ENCODE peak calls at places on chromosomes 2 and 18, in seven cellular contexts. One of them, this sample, is unnamed.

GRCh38 chr2:238224636-238225035 is 15.2 kb downstream of the HES6 start:
- DNase-seq in activated CD8-positive, alpha-beta memory T cell treated with anti-CD3 and anti-CD28 coated beads for 24 hours: no peak
- DNase-seq in NAMALWA: no peak
- DNase-seq in T1000: no peak
- DNase-seq in tibial artery: no peak
- DNase-seq in astrocyte of the spinal cord: no peak
- DNase-seq in HFF-Myc: no peak
- DNase-seq in this sample: no peak

GRCh38 chr18:3211236-3211992 is 8.4 kb downstream of the MYOM1 start:
- DNase-seq in activated CD8-positive, alpha-beta memory T cell treated with anti-CD3 and anti-CD28 coated beads for 24 hours: no peak
- DNase-seq in NAMALWA: no peak
- DNase-seq in T1000: no peak
- DNase-seq in tibial artery: no peak
- DNase-seq in astrocyte of the spinal cord: peak
- DNase-seq in HFF-Myc: no peak
- DNase-seq in this sample: no peak

GRCh38 chr2:105576440-105577241 is 168.1 kb upstream of the NCK2 start:
- DNase-seq in activated CD8-positive, alpha-beta memory T cell treated with anti-CD3 and anti-CD28 coated beads for 24 hours: peak
- DNase-seq in NAMALWA: peak
- DNase-seq in T1000: peak
- DNase-seq in tibial artery: no peak
- DNase-seq in astrocyte of the spinal cord: peak
- DNase-seq in HFF-Myc: no peak
- DNase-seq in this sample: peak

GRCh38 chr2:226320073-226320948 is 479.3 kb downstream of the IRS1 start:
- DNase-seq in activated CD8-positive, alpha-beta memory T cell treated with anti-CD3 and anti-CD28 coated beads for 24 hours: no peak
- DNase-seq in NAMALWA: no peak
- DNase-seq in T1000: no peak
- DNase-seq in tibial artery: no peak
- DNase-seq in astrocyte of the spinal cord: no peak
- DNase-seq in HFF-Myc: no peak
- DNase-seq in this sample: no peak

GRCh38 chr2:3639015-3639630 is 18.9 kb upstream of the ALLC start:
- DNase-seq in activated CD8-positive, alpha-beta memory T cell treated with anti-CD3 and anti-CD28 coated beads for 24 hours: no peak
- DNase-seq in NAMALWA: no peak
- DNase-seq in T1000: no peak
- DNase-seq in tibial artery: peak
- DNase-seq in astrocyte of the spinal cord: no peak
- DNase-seq in HFF-Myc: no peak
- DNase-seq in this sample: no peak

GRCh38 chr2:67802296-67802695 is 260.5 kb downstream of the C1D start:
- DNase-seq in activated CD8-positive, alpha-beta memory T cell treated with anti-CD3 and anti-CD28 coated beads for 24 hours: no peak
- DNase-seq in NAMALWA: no peak
- DNase-seq in T1000: no peak
- DNase-seq in tibial artery: no peak
- DNase-seq in astrocyte of the spinal cord: no peak
- DNase-seq in HFF-Myc: no peak
- DNase-seq in this sample: no peak

GRCh38 chr2:60299179-60299578 is 254.3 kb downstream of the BCL11A start:
- DNase-seq in activated CD8-positive, alpha-beta memory T cell treated with anti-CD3 and anti-CD28 coated beads for 24 hours: no peak
- DNase-seq in NAMALWA: no peak
- DNase-seq in T1000: no peak
- DNase-seq in tibial artery: no peak
- DNase-seq in astrocyte of the spinal cord: no peak
- DNase-seq in HFF-Myc: no peak
- DNase-seq in this sample: no peak

GRCh38 chr2:72828840-72829507 is 3.1 kb upstream of the EXOC6B start:
- DNase-seq in activated CD8-positive, alpha-beta memory T cell treated with anti-CD3 and anti-CD28 coated beads for 24 hours: no peak
- DNase-seq in NAMALWA: no peak
- DNase-seq in T1000: no peak
- DNase-seq in tibial artery: no peak
- DNase-seq in astrocyte of the spinal cord: no peak
- DNase-seq in HFF-Myc: no peak
- DNase-seq in this sample: no peak

GRCh38 chr18:3447035-3447894 is 2.7 kb upstream of the TGIF1 start:
- DNase-seq in activated CD8-positive, alpha-beta memory T cell treated with anti-CD3 and anti-CD28 coated beads for 24 hours: no peak
- DNase-seq in NAMALWA: no peak
- DNase-seq in T1000: no peak
- DNase-seq in tibial artery: peak
- DNase-seq in astrocyte of the spinal cord: peak
- DNase-seq in HFF-Myc: no peak
- DNase-seq in this sample: peak

GRCh38 chr2:109143214-109144187 is 14.5 kb downstream of the SH3RF3 start:
- DNase-seq in activated CD8-positive, alpha-beta memory T cell treated with anti-CD3 and anti-CD28 coated beads for 24 hours: no peak
- DNase-seq in NAMALWA: no peak
- DNase-seq in T1000: no peak
- DNase-seq in tibial artery: no peak
- DNase-seq in astrocyte of the spinal cord: no peak
- DNase-seq in HFF-Myc: no peak
- DNase-seq in this sample: no peak

GRCh38 chr2:151097118-151097517 is 164.5 kb downstream of the RBM43 start:
- DNase-seq in activated CD8-positive, alpha-beta memory T cell treated with anti-CD3 and anti-CD28 coated beads for 24 hours: no peak
- DNase-seq in NAMALWA: no peak
- DNase-seq in T1000: no peak
- DNase-seq in tibial artery: no peak
- DNase-seq in astrocyte of the spinal cord: peak
- DNase-seq in HFF-Myc: no peak
- DNase-seq in this sample: no peak

GRCh38 chr18:35969676-35970075 is 2.8 kb upstream of the RMP24 start:
- DNase-seq in activated CD8-positive, alpha-beta memory T cell treated with anti-CD3 and anti-CD28 coated beads for 24 hours: no peak
- DNase-seq in NAMALWA: no peak
- DNase-seq in T1000: no peak
- DNase-seq in tibial artery: no peak
- DNase-seq in astrocyte of the spinal cord: no peak
- DNase-seq in HFF-Myc: no peak
- DNase-seq in this sample: no peak

GRCh38 chr2:229725716-229726346 is 11.5 kb upstream of the DNER start:
- DNase-seq in activated CD8-positive, alpha-beta memory T cell treated with anti-CD3 and anti-CD28 coated beads for 24 hours: no peak
- DNase-seq in NAMALWA: no peak
- DNase-seq in T1000: peak
- DNase-seq in tibial artery: no peak
- DNase-seq in astrocyte of the spinal cord: peak
- DNase-seq in HFF-Myc: peak
- DNase-seq in this sample: peak

GRCh38 chr18:12113999-12114646 is 20.5 kb downstream of the ANKRD62 start:
- DNase-seq in activated CD8-positive, alpha-beta memory T cell treated with anti-CD3 and anti-CD28 coated beads for 24 hours: no peak
- DNase-seq in NAMALWA: no peak
- DNase-seq in T1000: no peak
- DNase-seq in tibial artery: no peak
- DNase-seq in astrocyte of the spinal cord: no peak
- DNase-seq in HFF-Myc: no peak
- DNase-seq in this sample: no peak

GRCh38 chr2:102101844-102102635 is 40.5 kb upstream of the IL1R1 start:
- DNase-seq in activated CD8-positive, alpha-beta memory T cell treated with anti-CD3 and anti-CD28 coated beads for 24 hours: no peak
- DNase-seq in NAMALWA: no peak
- DNase-seq in T1000: no peak
- DNase-seq in tibial artery: no peak
- DNase-seq in astrocyte of the spinal cord: no peak
- DNase-seq in HFF-Myc: no peak
- DNase-seq in this sample: no peak